ENCODE peak calls at places on chromosomes 1 and 21, in seven cellular contexts. S is ovary, F is A549, R is transverse colon, A is H1, D is upper lobe of left lung, O is stomach. G is an unnamed sample. For H3K4me1, the result is how much of the 10 kb centered on the place peaks cover.

GRCh38 chr1:87292684-87293493 is 35.8 kb upstream of the LMO4 start:
- DNase-seq in A (peak), S (peak), R (peak), D (no peak), O (peak), F (peak), G (peak)

GRCh38 chr1:25877155-25877554 is 1.6 kb upstream of the PAQR7 start:
- DNase-seq in F (no peak), R (no peak), D (no peak), S (peak), A (no peak), O (no peak), G (no peak)

GRCh38 chr1:245154429-245155185 is at the start of gene KIF26B:
- DNase-seq in O (no peak), S (peak), R (no peak), F (peak), A (no peak), D (peak), G (no peak)

GRCh38 chr1:213416461-213417224 is 365.6 kb downstream of the RPS6KC1 start:
- DNase-seq in D (no peak), R (no peak), S (no peak), O (no peak), F (no peak), A (no peak), G (no peak)

GRCh38 chr1:165060285-165060793 is 296.2 kb downstream of the LMX1A start:
- DNase-seq in D (no peak), A (no peak), S (no peak), O (no peak), F (peak), R (no peak), G (no peak)

GRCh38 chr21:46160563-46161179 is 5.3 kb upstream of the FTCD start:
- DNase-seq in S (peak), F (peak), A (no peak), O (peak), R (peak), D (peak), G (no peak)

GRCh38 chr1:7257225-7257624 is 472.0 kb downstream of the CAMTA1 start:
- DNase-seq in O (no peak), F (no peak), D (no peak), R (no peak), S (no peak), A (no peak), G (no peak)

GRCh38 chr1:98383341-98383740 is 278.2 kb upstream of the SNX7 start:
- DNase-seq in F (no peak), R (no peak), D (no peak), S (no peak), A (no peak), O (no peak), G (no peak)

GRCh38 chr1:226677121-226678020 is 61.7 kb downstream of the ITPKB start:
- DNase-seq in O (peak), S (peak), D (no peak), R (peak), F (peak), A (no peak), G (peak)

GRCh38 chr1:243513726-243514491 is 258.1 kb downstream of the SDCCAG8 start:
- DNase-seq in R (no peak), O (no peak), F (no peak), A (no peak), D (no peak), S (no peak), G (no peak)

GRCh38 chr1:203465943-203466342 is 9.7 kb upstream of the PRELP start:
- DNase-seq in O (no peak), S (peak), F (no peak), R (no peak), A (no peak), D (no peak), G (peak)

GRCh38 chr21:31873696-31874599 is 1.1 kb downstream of the HUNK start:
- DNase-seq in A (no peak), D (peak), O (peak), S (peak), R (peak), F (peak), G (no peak)

GRCh38 chr21:43912910-43913309 is 47.9 kb downstream of the AGPAT3 start:
- DNase-seq in S (no peak), O (no peak), A (no peak), F (no peak), R (no peak), D (no peak), G (no peak)

GRCh38 chr1:204453141-204453772 is 41.3 kb downstream of the PIK3C2B start:
- DNase-seq in F (no peak), O (peak), A (no peak), D (no peak), R (no peak), S (no peak), G (no peak)

GRCh38 chr1:5286244-5286643 is 631.8 kb downstream of the AJAP1 start:
- DNase-seq in D (no peak), F (no peak), A (no peak), S (no peak), O (no peak), R (no peak), G (no peak)

GRCh38 chr1:63453232-63453631 is 69.8 kb downstream of the ITGB3BP start:
- DNase-seq in F (no peak), R (no peak), D (no peak), A (no peak), O (no peak), S (no peak), G (no peak)

GRCh38 chr1:156942576-156942975 is 22.1 kb downstream of the LRRC71 start:
- DNase-seq in R (no peak), F (no peak), S (no peak), D (no peak), A (no peak), O (no peak), G (no peak)

GRCh38 chr1:211571998-211572397 is 7.0 kb downstream of the SLC30A1 start:
- DNase-seq in R (no peak), D (no peak), O (no peak), S (no peak), A (no peak), F (no peak), G (no peak)

GRCh38 chr1:201456499-201457309 is 12.3 kb downstream of the PHLDA3 start:
- DNase-seq in D (no peak), R (peak), S (no peak), A (no peak), F (peak), O (no peak), G (peak)

GRCh38 chr1:83060216-83060615 is 938.7 kb downstream of the TTLL7 start:
- DNase-seq in S (no peak), A (no peak), D (no peak), R (no peak), O (no peak), F (no peak), G (no peak)
- H3K4me1 ChIP-seq in S (under half), A (under half), D (under half), R (under half), O (under half), F (under half), G (under half)

DNA sequence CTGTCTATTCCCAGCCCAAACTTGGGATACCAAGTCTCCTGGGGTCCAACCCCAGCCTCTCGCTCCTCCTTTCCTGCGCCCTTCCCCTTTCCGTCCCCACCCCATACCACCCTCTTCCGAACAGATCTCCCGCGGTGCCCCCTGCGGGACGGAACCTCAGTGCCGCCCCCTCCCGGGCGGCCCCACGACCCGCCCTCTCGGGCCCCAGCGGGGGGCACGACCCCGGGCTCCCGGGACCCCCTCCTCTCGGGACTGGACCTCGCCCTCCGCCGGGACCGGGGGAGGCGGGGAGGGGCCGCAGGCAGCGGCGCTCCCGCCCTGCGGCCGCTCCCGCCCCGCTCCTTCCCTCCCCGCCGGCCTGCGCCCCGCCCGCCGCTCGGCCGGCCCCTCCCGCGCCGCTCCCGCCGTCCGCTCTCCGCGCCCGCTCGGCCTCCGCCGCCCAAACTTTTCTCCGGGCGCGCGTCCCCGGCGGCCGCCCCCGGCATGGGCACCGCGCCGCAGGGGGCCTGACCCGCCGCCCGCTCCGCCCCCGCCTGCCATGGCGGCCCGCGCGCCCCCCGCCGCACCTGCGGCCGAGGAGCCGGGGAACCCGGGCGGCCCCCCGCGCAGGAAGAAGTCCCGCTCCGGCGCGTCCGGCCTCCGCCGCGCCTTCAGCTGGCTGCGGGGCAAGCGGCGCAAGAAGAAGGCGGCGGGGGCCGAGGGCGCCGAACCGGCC is 39.0 kb upstream of the SYNC start:
- DNase-seq in S (peak), D (peak), A (no peak), O (no peak), F (no peak), R (peak), G (no peak)
- TF ChIP-seq CTCF in S (peak), D (peak), A (peak), O (peak), F (peak), R (peak), G (peak)

DNA sequence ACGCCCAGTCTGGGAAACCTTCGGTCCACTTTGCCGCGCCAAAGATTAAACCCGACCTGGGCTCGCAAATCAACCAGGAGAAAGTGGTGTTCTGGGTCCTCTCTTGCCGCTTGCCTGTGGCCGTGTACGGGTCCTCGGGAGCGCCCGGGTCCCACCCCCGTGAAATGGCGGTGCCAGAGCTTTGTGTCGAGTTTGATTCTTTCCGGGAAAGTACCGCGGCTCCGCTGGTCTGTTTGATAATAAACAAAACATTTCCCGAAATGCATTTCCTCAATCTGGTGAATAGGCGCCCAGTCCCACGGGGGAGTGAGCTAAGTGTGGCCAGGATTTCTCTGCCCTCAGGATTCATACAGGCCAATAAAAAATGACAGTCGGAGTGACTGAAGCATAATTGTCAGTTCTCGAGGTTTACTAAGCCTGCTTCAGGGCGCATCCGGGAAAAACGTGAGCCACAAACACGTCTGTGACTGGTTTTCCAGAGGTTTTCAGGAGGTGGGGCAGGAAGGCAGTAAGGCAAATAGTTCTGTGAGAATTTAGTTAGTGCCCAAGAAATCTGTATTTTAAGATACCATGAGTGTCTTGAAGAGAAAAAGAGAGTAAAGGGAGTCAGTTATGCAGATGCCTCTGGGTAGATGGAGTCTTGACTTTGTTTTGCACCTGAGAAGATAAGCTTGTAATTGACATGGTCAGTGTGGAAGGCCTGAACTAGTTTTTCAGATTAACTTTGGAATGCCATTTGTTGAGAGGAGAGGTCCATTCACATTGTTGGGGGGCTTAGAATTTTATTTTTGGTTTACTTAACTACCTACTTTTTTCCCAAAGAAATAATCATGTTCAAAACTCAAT is 675 bp downstream of the IFNAR1 start:
- DNase-seq in D (no peak), S (peak), A (no peak), F (peak), O (peak), R (peak), G (peak)
- TF ChIP-seq EP300 in D (no peak), S (peak), A (no peak), F (no peak), O (no peak), R (no peak), G (no peak)

DNA sequence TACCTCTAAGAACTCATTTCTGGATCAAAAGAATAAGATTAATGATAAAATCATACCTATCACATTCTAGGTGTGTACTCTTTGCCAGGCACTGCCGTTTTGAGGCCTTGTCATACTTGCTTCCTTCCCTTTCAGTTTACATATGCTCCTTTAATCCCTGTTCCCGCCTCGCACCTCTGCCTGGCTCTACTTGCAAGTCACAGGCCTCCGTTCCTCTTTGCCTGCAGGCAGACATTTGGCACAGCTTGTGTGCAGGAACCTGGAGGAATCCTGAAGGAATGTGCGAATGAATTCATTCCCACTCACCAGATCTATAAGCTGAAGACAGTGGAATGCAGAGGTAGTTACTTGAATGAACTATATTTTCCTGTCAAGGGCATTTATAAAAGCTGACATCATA is 13.8 kb downstream of the WLS start:
- DNase-seq in F (no peak), D (no peak), R (no peak), O (peak), A (no peak), S (no peak), G (no peak)
- H3K4me1 ChIP-seq in F (under half), D (under half), R (under half), O (half or more), A (under half), S (under half), G (under half)

DNA sequence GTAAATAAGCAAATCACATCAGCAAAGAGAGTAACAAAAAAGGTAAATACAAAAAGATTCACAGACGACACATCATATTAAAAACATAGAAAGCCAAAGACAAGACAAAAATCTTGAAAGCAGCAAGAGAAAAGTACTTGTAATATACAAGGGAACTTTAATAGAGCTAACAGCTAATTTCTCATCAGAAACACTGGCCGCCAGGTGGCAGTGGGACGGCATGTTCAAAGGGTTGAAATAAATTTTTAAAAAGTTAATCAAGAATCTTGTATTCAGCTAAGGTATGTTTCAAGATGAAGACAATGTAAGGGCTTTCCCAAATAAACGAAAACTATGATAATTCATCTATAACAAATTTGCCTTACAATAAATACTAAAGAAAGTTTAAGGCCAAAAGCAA is 358.1 kb downstream of the LRRIQ3 start:
- DNase-seq in R (no peak), O (no peak), D (no peak), F (peak), S (no peak), A (no peak), G (no peak)
- TF ChIP-seq CTCF in R (no peak), O (no peak), D (no peak), F (no peak), S (no peak), A (no peak), G (no peak)

GRCh38 chr1:193312432-193312831 is 126.0 kb upstream of the B3GALT2 start:
- DNase-seq in O (no peak), R (no peak), D (no peak), A (no peak), F (no peak), S (no peak), G (no peak)
- TF ChIP-seq EP300 in O (no peak), R (no peak), D (no peak), A (no peak), F (no peak), S (no peak), G (no peak)

GRCh38 chr1:46757256-46757955 is 38.5 kb upstream of the EFCAB14 start:
- DNase-seq in S (no peak), A (no peak), R (no peak), D (no peak), O (peak), F (no peak), G (no peak)

GRCh38 chr1:46753985-46754384 is 35.1 kb upstream of the EFCAB14 start:
- DNase-seq in F (no peak), D (no peak), A (no peak), O (no peak), S (no peak), R (no peak), G (no peak)

GRCh38 chr1:46749921-46750404 is 31.0 kb upstream of the EFCAB14 start:
- DNase-seq in D (no peak), A (no peak), O (no peak), S (no peak), F (no peak), R (no peak), G (peak)

GRCh38 chr1:46757956-46758304 is 39.0 kb upstream of the EFCAB14 start:
- DNase-seq in S (no peak), F (no peak), R (no peak), O (no peak), A (no peak), D (no peak), G (no peak)

DNA sequence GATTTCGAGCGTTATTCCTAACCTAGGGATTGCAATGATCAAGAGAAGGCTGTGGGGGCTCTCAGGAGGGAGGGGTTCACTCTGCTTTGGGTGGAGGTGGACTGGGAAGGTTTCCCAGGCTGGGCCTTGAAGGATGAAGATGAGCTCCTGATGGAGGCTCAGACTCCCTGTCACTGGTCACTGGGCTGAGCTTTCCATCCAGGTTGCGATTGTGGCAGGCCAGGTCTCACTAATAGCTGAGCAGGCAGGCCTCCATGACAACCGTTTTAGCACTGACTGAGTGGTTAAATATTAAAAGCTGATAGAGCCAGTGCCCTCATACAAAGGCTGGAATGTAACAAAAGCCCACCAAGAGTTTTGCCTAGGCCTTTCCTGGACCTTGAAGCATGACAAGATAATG is 36.2 kb upstream of the EFCAB14 start:
- DNase-seq in A (no peak), R (no peak), S (no peak), O (no peak), F (no peak), D (no peak), G (no peak)
- H3K4me1 ChIP-seq in A (under half), R (under half), S (under half), O (under half), F (under half), D (under half), G (under half)

DNA sequence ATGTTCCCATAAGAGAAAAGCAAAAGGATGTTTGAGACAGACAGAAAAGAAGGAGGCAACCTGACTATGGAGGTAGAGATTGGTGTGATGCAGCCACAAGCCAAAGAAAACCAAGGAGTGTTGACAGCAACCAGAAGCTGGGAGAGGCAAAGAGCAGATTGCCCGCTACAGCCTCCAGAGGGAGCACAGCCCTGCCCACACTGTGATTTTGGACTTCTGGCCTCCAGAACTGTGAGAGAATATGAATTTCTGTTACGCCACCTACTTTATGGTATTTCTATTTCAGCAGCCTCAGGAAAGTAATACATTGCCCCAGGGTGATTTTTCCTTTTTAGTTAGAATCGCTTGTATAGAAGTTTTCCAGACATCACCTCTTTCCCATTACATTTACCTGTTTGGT is 28.4 kb downstream of the SLAMF6 start:
- DNase-seq in A (no peak), O (peak), F (peak), D (no peak), R (no peak), S (no peak), G (no peak)
- TF ChIP-seq CTCF in A (peak), O (peak), F (peak), D (no peak), R (no peak), S (no peak), G (no peak)

DNA sequence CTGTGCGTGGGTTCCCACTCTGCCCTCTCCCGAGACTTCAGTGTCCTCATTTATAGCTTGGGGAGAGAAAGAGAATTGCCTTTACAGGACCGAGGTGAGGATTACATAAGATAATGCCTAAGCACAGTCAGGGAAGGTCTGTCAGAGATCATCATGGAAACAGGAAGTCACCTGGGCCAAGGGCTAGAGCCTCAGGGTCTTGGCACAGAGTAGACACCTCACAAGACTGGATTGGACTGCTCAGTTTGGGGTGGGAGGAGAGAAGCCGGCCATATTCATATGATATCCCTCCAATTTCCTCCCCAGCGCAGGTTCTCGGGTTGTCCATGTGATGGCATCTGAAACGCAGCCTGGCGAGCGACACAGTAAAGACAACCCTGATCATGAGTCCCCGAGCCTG is 3.8 kb downstream of the CNR2 start:
- DNase-seq in S (no peak), R (no peak), F (no peak), O (no peak), D (no peak), A (no peak), G (no peak)
- TF ChIP-seq EP300 in S (no peak), R (no peak), F (no peak), O (no peak), D (no peak), A (no peak), G (no peak)